ENCODE peak calls at places on chromosomes 3 and 15, in six cellular contexts. I, C, R, L, D and K are unnamed samples.

GRCh38 chr15:93164409-93164808 is 75.4 kb upstream of the RGMA start:
- DNase-seq in R (no peak), C (no peak), I (no peak), D (no peak), L (peak), K (no peak)

GRCh38 chr3:188876370-188876769 is 295.4 kb upstream of the TPRG1 start:
- DNase-seq in R (no peak), D (no peak), I (no peak), C (no peak), L (no peak), K (no peak)

GRCh38 chr3:38580450-38581382 is 68.8 kb downstream of the SCN5A start:
- DNase-seq in L (peak), I (no peak), D (no peak), C (no peak), R (no peak), K (no peak)

GRCh38 chr3:98343647-98344507 is 9.8 kb upstream of the OR5K4 start:
- DNase-seq in R (no peak), I (peak), D (peak), L (peak), C (peak), K (no peak)

GRCh38 chr3:16264174-16264707 is 502 bp downstream of the DPH3 start:
- DNase-seq in I (no peak), C (no peak), D (peak), L (no peak), R (no peak), K (no peak)

GRCh38 chr3:50338989-50339388 is 1.6 kb downstream of the RASSF1 start:
- DNase-seq in C (no peak), L (no peak), I (no peak), D (peak), R (no peak), K (no peak)

GRCh38 chr15:101115887-101116680 is 135.8 kb downstream of the CHSY1 start:
- DNase-seq in C (no peak), R (peak), I (peak), D (peak), L (no peak), K (peak)

GRCh38 chr3:139937674-139938279 is 2.8 kb downstream of the CLSTN2 start:
- DNase-seq in L (peak), C (peak), I (peak), D (peak), R (peak), K (no peak)

GRCh38 chr15:92288755-92289154 is 104.9 kb upstream of the ST8SIA2 start:
- DNase-seq in D (no peak), L (no peak), I (no peak), R (no peak), C (no peak), K (no peak)